ENCODE peak calls at places on chromosomes 7 and 10, in seven cellular contexts. One of them, this sample, is unnamed.
A peak's percentile ranks its signal among the peaks of the same experiment; 100 is the strongest.

GRCh38 chr7:158431941-158432347 is 155.7 kb downstream of the PTPRN2 start:
- DNase-seq in cortex of kidney: no peak
- DNase-seq in heart right ventricle: peak; percentile 16
- DNase-seq in NCI-H748 treated with DMSO at 0.1 percent for 48 hours: no peak
- DNase-seq in activated gamma-delta T cell treated with Interleukin-2 at 50 U/mL for 16 hours: no peak
- DNase-seq in non-pigmented ciliary epithelial cell: peak; percentile 14
- DNase-seq in activated CD4-positive, alpha-beta T cell treated with anti-CD3 and anti-CD28 coated beads, Interleukin-2, amount 50 U/mL, for 24 hours: no peak
- DNase-seq in this sample: no peak

GRCh38 chr10:28300027-28300426 is 2.8 kb downstream of the MPP7 start:
- DNase-seq in cortex of kidney: no peak
- DNase-seq in heart right ventricle: no peak
- DNase-seq in NCI-H748 treated with DMSO at 0.1 percent for 48 hours: no peak
- DNase-seq in activated gamma-delta T cell treated with Interleukin-2 at 50 U/mL for 16 hours: no peak
- DNase-seq in non-pigmented ciliary epithelial cell: no peak
- DNase-seq in activated CD4-positive, alpha-beta T cell treated with anti-CD3 and anti-CD28 coated beads, Interleukin-2, amount 50 U/mL, for 24 hours: no peak
- DNase-seq in this sample: no peak

GRCh38 chr10:93436577-93436976 is 45.6 kb downstream of the MYOF start:
- DNase-seq in cortex of kidney: no peak
- DNase-seq in heart right ventricle: peak; percentile 70
- DNase-seq in NCI-H748 treated with DMSO at 0.1 percent for 48 hours: no peak
- DNase-seq in activated gamma-delta T cell treated with Interleukin-2 at 50 U/mL for 16 hours: no peak
- DNase-seq in non-pigmented ciliary epithelial cell: peak; percentile 95
- DNase-seq in activated CD4-positive, alpha-beta T cell treated with anti-CD3 and anti-CD28 coated beads, Interleukin-2, amount 50 U/mL, for 24 hours: no peak
- DNase-seq in this sample: no peak

GRCh38 chr10:109992485-109992884 is 15.3 kb upstream of the ADD3 start:
- DNase-seq in cortex of kidney: no peak
- DNase-seq in heart right ventricle: no peak
- DNase-seq in NCI-H748 treated with DMSO at 0.1 percent for 48 hours: no peak
- DNase-seq in activated gamma-delta T cell treated with Interleukin-2 at 50 U/mL for 16 hours: no peak
- DNase-seq in non-pigmented ciliary epithelial cell: peak; percentile 72
- DNase-seq in activated CD4-positive, alpha-beta T cell treated with anti-CD3 and anti-CD28 coated beads, Interleukin-2, amount 50 U/mL, for 24 hours: no peak
- DNase-seq in this sample: no peak

GRCh38 chr10:62048473-62048872 is 147.0 kb downstream of the ARID5B start:
- DNase-seq in cortex of kidney: no peak
- DNase-seq in heart right ventricle: no peak
- DNase-seq in NCI-H748 treated with DMSO at 0.1 percent for 48 hours: no peak
- DNase-seq in activated gamma-delta T cell treated with Interleukin-2 at 50 U/mL for 16 hours: no peak
- DNase-seq in non-pigmented ciliary epithelial cell: no peak
- DNase-seq in activated CD4-positive, alpha-beta T cell treated with anti-CD3 and anti-CD28 coated beads, Interleukin-2, amount 50 U/mL, for 24 hours: no peak
- DNase-seq in this sample: no peak

GRCh38 chr10:51224610-51225230 is 150.4 kb downstream of the PRKG1 start:
- DNase-seq in cortex of kidney: no peak
- DNase-seq in heart right ventricle: no peak
- DNase-seq in NCI-H748 treated with DMSO at 0.1 percent for 48 hours: no peak
- DNase-seq in activated gamma-delta T cell treated with Interleukin-2 at 50 U/mL for 16 hours: no peak
- DNase-seq in non-pigmented ciliary epithelial cell: no peak
- DNase-seq in activated CD4-positive, alpha-beta T cell treated with anti-CD3 and anti-CD28 coated beads, Interleukin-2, amount 50 U/mL, for 24 hours: no peak
- DNase-seq in this sample: no peak

GRCh38 chr7:123557016-123557630 is 495 bp downstream of the NDUFA5 start:
- DNase-seq in cortex of kidney: no peak
- DNase-seq in heart right ventricle: no peak
- DNase-seq in NCI-H748 treated with DMSO at 0.1 percent for 48 hours: peak; percentile 59
- DNase-seq in activated gamma-delta T cell treated with Interleukin-2 at 50 U/mL for 16 hours: no peak
- DNase-seq in non-pigmented ciliary epithelial cell: no peak
- DNase-seq in activated CD4-positive, alpha-beta T cell treated with anti-CD3 and anti-CD28 coated beads, Interleukin-2, amount 50 U/mL, for 24 hours: no peak
- DNase-seq in this sample: no peak

GRCh38 chr7:31948041-31948440 is 122.2 kb downstream of the PDE1C start:
- DNase-seq in cortex of kidney: no peak
- DNase-seq in heart right ventricle: no peak
- DNase-seq in NCI-H748 treated with DMSO at 0.1 percent for 48 hours: no peak
- DNase-seq in activated gamma-delta T cell treated with Interleukin-2 at 50 U/mL for 16 hours: no peak
- DNase-seq in non-pigmented ciliary epithelial cell: peak; percentile 35
- DNase-seq in activated CD4-positive, alpha-beta T cell treated with anti-CD3 and anti-CD28 coated beads, Interleukin-2, amount 50 U/mL, for 24 hours: no peak
- DNase-seq in this sample: no peak

GRCh38 chr10:22927661-22928403 is at the start of gene ARMC3:
- DNase-seq in cortex of kidney: no peak
- DNase-seq in heart right ventricle: peak; percentile 35
- DNase-seq in NCI-H748 treated with DMSO at 0.1 percent for 48 hours: peak; percentile 66
- DNase-seq in activated gamma-delta T cell treated with Interleukin-2 at 50 U/mL for 16 hours: peak; percentile 58
- DNase-seq in non-pigmented ciliary epithelial cell: no peak
- DNase-seq in activated CD4-positive, alpha-beta T cell treated with anti-CD3 and anti-CD28 coated beads, Interleukin-2, amount 50 U/mL, for 24 hours: peak; percentile 24
- DNase-seq in this sample: peak; percentile 52

GRCh38 chr7:122268101-122268500 is 36.4 kb downstream of the FEZF1 start:
- DNase-seq in cortex of kidney: no peak
- DNase-seq in heart right ventricle: no peak
- DNase-seq in NCI-H748 treated with DMSO at 0.1 percent for 48 hours: no peak
- DNase-seq in activated gamma-delta T cell treated with Interleukin-2 at 50 U/mL for 16 hours: no peak
- DNase-seq in non-pigmented ciliary epithelial cell: no peak
- DNase-seq in activated CD4-positive, alpha-beta T cell treated with anti-CD3 and anti-CD28 coated beads, Interleukin-2, amount 50 U/mL, for 24 hours: no peak
- DNase-seq in this sample: no peak

GRCh38 chr10:79298403-79299244 is 48.6 kb upstream of the PPIF start:
- DNase-seq in cortex of kidney: no peak
- DNase-seq in heart right ventricle: no peak
- DNase-seq in NCI-H748 treated with DMSO at 0.1 percent for 48 hours: no peak
- DNase-seq in activated gamma-delta T cell treated with Interleukin-2 at 50 U/mL for 16 hours: no peak
- DNase-seq in non-pigmented ciliary epithelial cell: peak; percentile 92
- DNase-seq in activated CD4-positive, alpha-beta T cell treated with anti-CD3 and anti-CD28 coated beads, Interleukin-2, amount 50 U/mL, for 24 hours: no peak
- DNase-seq in this sample: no peak

GRCh38 chr7:46080595-46081159 is 159.6 kb upstream of the IGFBP3 start:
- DNase-seq in cortex of kidney: no peak
- DNase-seq in heart right ventricle: no peak
- DNase-seq in NCI-H748 treated with DMSO at 0.1 percent for 48 hours: no peak
- DNase-seq in activated gamma-delta T cell treated with Interleukin-2 at 50 U/mL for 16 hours: no peak
- DNase-seq in non-pigmented ciliary epithelial cell: no peak
- DNase-seq in activated CD4-positive, alpha-beta T cell treated with anti-CD3 and anti-CD28 coated beads, Interleukin-2, amount 50 U/mL, for 24 hours: no peak
- DNase-seq in this sample: no peak

GRCh38 chr7:143395187-143396149 is 13.2 kb downstream of the EPHA1 start:
- DNase-seq in cortex of kidney: no peak
- DNase-seq in heart right ventricle: no peak
- DNase-seq in NCI-H748 treated with DMSO at 0.1 percent for 48 hours: no peak
- DNase-seq in activated gamma-delta T cell treated with Interleukin-2 at 50 U/mL for 16 hours: no peak
- DNase-seq in non-pigmented ciliary epithelial cell: no peak
- DNase-seq in activated CD4-positive, alpha-beta T cell treated with anti-CD3 and anti-CD28 coated beads, Interleukin-2, amount 50 U/mL, for 24 hours: no peak
- DNase-seq in this sample: no peak

GRCh38 chr7:27745064-27745583 is 5.2 kb downstream of the TAX1BP1 start:
- DNase-seq in cortex of kidney: no peak
- DNase-seq in heart right ventricle: no peak
- DNase-seq in NCI-H748 treated with DMSO at 0.1 percent for 48 hours: no peak
- DNase-seq in activated gamma-delta T cell treated with Interleukin-2 at 50 U/mL for 16 hours: no peak
- DNase-seq in non-pigmented ciliary epithelial cell: no peak
- DNase-seq in activated CD4-positive, alpha-beta T cell treated with anti-CD3 and anti-CD28 coated beads, Interleukin-2, amount 50 U/mL, for 24 hours: no peak
- DNase-seq in this sample: no peak

GRCh38 chr7:26930201-26930600 is 65.8 kb upstream of the SKAP2 start:
- DNase-seq in cortex of kidney: no peak
- DNase-seq in heart right ventricle: no peak
- DNase-seq in NCI-H748 treated with DMSO at 0.1 percent for 48 hours: no peak
- DNase-seq in activated gamma-delta T cell treated with Interleukin-2 at 50 U/mL for 16 hours: no peak
- DNase-seq in non-pigmented ciliary epithelial cell: no peak
- DNase-seq in activated CD4-positive, alpha-beta T cell treated with anti-CD3 and anti-CD28 coated beads, Interleukin-2, amount 50 U/mL, for 24 hours: no peak
- DNase-seq in this sample: no peak

GRCh38 chr7:127916735-127917134 is 114.5 kb downstream of the LRRC4 start:
- DNase-seq in cortex of kidney: no peak
- DNase-seq in heart right ventricle: no peak
- DNase-seq in NCI-H748 treated with DMSO at 0.1 percent for 48 hours: no peak
- DNase-seq in activated gamma-delta T cell treated with Interleukin-2 at 50 U/mL for 16 hours: no peak
- DNase-seq in non-pigmented ciliary epithelial cell: no peak
- DNase-seq in activated CD4-positive, alpha-beta T cell treated with anti-CD3 and anti-CD28 coated beads, Interleukin-2, amount 50 U/mL, for 24 hours: no peak
- DNase-seq in this sample: no peak

GRCh38 chr10:45552476-45552875 is 120.1 kb downstream of the ZFAND4 start:
- DNase-seq in cortex of kidney: no peak
- DNase-seq in heart right ventricle: no peak
- DNase-seq in NCI-H748 treated with DMSO at 0.1 percent for 48 hours: no peak
- DNase-seq in activated gamma-delta T cell treated with Interleukin-2 at 50 U/mL for 16 hours: no peak
- DNase-seq in non-pigmented ciliary epithelial cell: no peak
- DNase-seq in activated CD4-positive, alpha-beta T cell treated with anti-CD3 and anti-CD28 coated beads, Interleukin-2, amount 50 U/mL, for 24 hours: no peak
- DNase-seq in this sample: no peak

GRCh38 chr10:110323503-110323902 is 18.8 kb upstream of the SMNDC1 start:
- DNase-seq in cortex of kidney: no peak
- DNase-seq in heart right ventricle: no peak
- DNase-seq in NCI-H748 treated with DMSO at 0.1 percent for 48 hours: no peak
- DNase-seq in activated gamma-delta T cell treated with Interleukin-2 at 50 U/mL for 16 hours: no peak
- DNase-seq in non-pigmented ciliary epithelial cell: peak; percentile 75
- DNase-seq in activated CD4-positive, alpha-beta T cell treated with anti-CD3 and anti-CD28 coated beads, Interleukin-2, amount 50 U/mL, for 24 hours: no peak
- DNase-seq in this sample: no peak

GRCh38 chr7:157785486-157786186 is 448.8 kb downstream of the DNAJB6 start:
- DNase-seq in cortex of kidney: no peak
- DNase-seq in heart right ventricle: no peak
- DNase-seq in NCI-H748 treated with DMSO at 0.1 percent for 48 hours: no peak
- DNase-seq in activated gamma-delta T cell treated with Interleukin-2 at 50 U/mL for 16 hours: no peak
- DNase-seq in non-pigmented ciliary epithelial cell: no peak
- DNase-seq in activated CD4-positive, alpha-beta T cell treated with anti-CD3 and anti-CD28 coated beads, Interleukin-2, amount 50 U/mL, for 24 hours: no peak
- DNase-seq in this sample: no peak

This sample was measured in stimulated activated CD8-positive, alpha-beta memory T cell treated with anti-CD3 and anti-CD28 coated beads, Interleukin-15, amount 100 ng/mL, for 4 hours.